ENCODE peak calls at places on chromosomes 16 and 17, in four cellular contexts. F, O, S and X are unnamed samples.

GRCh38 chr17:57858838-57859237 is 9.0 kb upstream of the MRPS23 start:
- DNase-seq in S (no peak), O (no peak), F (no peak), X (no peak)

GRCh38 chr16:89613954-89614459 is 565 bp downstream of the DPEP1 start:
- DNase-seq in S (no peak), F (no peak), O (no peak), X (no peak)

GRCh38 chr17:56206351-56206750 is 53.1 kb downstream of the ANKFN1 start:
- DNase-seq in S (no peak), F (no peak), O (no peak), X (no peak)

GRCh38 chr16:27174007-27174406 is 29.3 kb upstream of the KDM8 start:
- DNase-seq in F (no peak), O (peak; percentile 44), S (no peak), X (no peak)

GRCh38 chr17:55606431-55606830 is 95.2 kb upstream of the SMIM36 start:
- DNase-seq in S (no peak), F (no peak), O (peak; percentile 77), X (no peak)

GRCh38 chr17:8904201-8904600 is 36.7 kb upstream of the PIK3R6 start:
- DNase-seq in O (no peak), S (no peak), F (no peak), X (no peak)

GRCh38 chr17:71085238-71086033 is 916.1 kb downstream of the KCNJ2 start:
- DNase-seq in F (no peak), O (peak; percentile 47), S (no peak), X (no peak)

GRCh38 chr16:53465606-53466290 is 31.5 kb downstream of the RBL2 start:
- DNase-seq in S (no peak), O (peak; percentile 27), F (peak; percentile 23), X (no peak)

GRCh38 chr16:68972008-68972407 is 128.7 kb downstream of the TANGO6 start:
- DNase-seq in O (peak; percentile 85), F (no peak), S (no peak), X (no peak)

GRCh38 chr17:70295732-70296131 is 126.4 kb downstream of the KCNJ2 start:
- DNase-seq in O (no peak), S (no peak), F (no peak), X (no peak)

GRCh38 chr17:78142113-78142861 is 3.9 kb upstream of the C17orf99 start:
- DNase-seq in S (no peak), F (peak; percentile 50), O (peak; percentile 21), X (no peak)

GRCh38 chr16:3155181-3155580 is 20.4 kb downstream of the ZNF213 start:
- DNase-seq in S (no peak), F (no peak), O (no peak), X (no peak)

GRCh38 chr17:37609170-37610040 is at the start of gene SYNRG:
- DNase-seq in S (peak; percentile 97), O (peak; percentile 99), F (peak; percentile 100), X (peak; percentile 97)

GRCh38 chr17:3659541-3660111 is 8.8 kb downstream of the TAX1BP3 start:
- DNase-seq in O (no peak), S (peak; percentile 84), F (peak; percentile 84), X (peak; percentile 80)

GRCh38 chr17:35726609-35727460 is 4.6 kb upstream of the RASL10B start:
- DNase-seq in O (peak; percentile 94), S (peak; percentile 78), F (peak; percentile 86), X (peak; percentile 78)

GRCh38 chr16:12627394-12627793 is 176.3 kb downstream of the CPPED1 start:
- DNase-seq in S (no peak), O (no peak), F (no peak), X (no peak)

GRCh38 chr17:38608648-38609047 is 2.9 kb upstream of the SRCIN1 start:
- DNase-seq in S (no peak), F (no peak), O (peak; percentile 95), X (no peak)

GRCh38 chr17:19338031-19338990 is 24.2 kb downstream of the B9D1 start:
- DNase-seq in F (peak; percentile 76), O (peak; percentile 21), S (peak; percentile 79), X (peak; percentile 79)

GRCh38 chr16:35302859-35303258 is 1843.4 kb downstream of the TP53TG3F start:
- DNase-seq in F (no peak), S (no peak), O (no peak), X (no peak)

GRCh38 chr17:38730526-38731379 is 612 bp downstream of the CISD3 start:
- DNase-seq in F (peak; percentile 68), S (peak; percentile 90), O (peak; percentile 85), X (peak; percentile 90)

GRCh38 chr17:58756246-58757161 is 850 bp downstream of the PPM1E start:
- DNase-seq in S (no peak), F (peak; percentile 41), O (peak; percentile 79), X (peak; percentile 30)

GRCh38 chr17:4658478-4659305 is 17.2 kb upstream of the ALOX15 start:
- DNase-seq in F (peak; percentile 69), O (no peak), S (no peak), X (no peak)

GRCh38 chr17:413706-414440 is 61.3 kb upstream of the RPH3AL start:
- DNase-seq in F (no peak), O (no peak), S (no peak), X (no peak)

GRCh38 chr16:27924411-27925118 is 138.9 kb downstream of the GSG1L start:
- DNase-seq in S (no peak), O (peak; percentile 27), F (no peak), X (no peak)

GRCh38 chr17:59761385-59762021 is 54.0 kb downstream of the VMP1 start:
- DNase-seq in F (no peak), S (no peak), O (no peak), X (no peak)

GRCh38 chr17:50360716-50361115 is 12.3 kb downstream of the MRPL27 start:
- DNase-seq in F (no peak), O (no peak), S (no peak), X (no peak)

GRCh38 chr16:4136229-4136813 is 20.1 kb upstream of the ADCY9 start:
- DNase-seq in F (no peak), S (no peak), O (peak; percentile 80), X (no peak)

GRCh38 chr16:88736088-88736487 is 29.8 kb downstream of the CTU2 start:
- DNase-seq in F (no peak), S (no peak), O (peak; percentile 4), X (no peak)

GRCh38 chr16:1674306-1674705 is 3.8 kb upstream of the JPT2 start:
- DNase-seq in O (no peak), S (peak; percentile 20), F (no peak), X (no peak)